ENCODE peak calls at places on chromosomes 2 and 18, in five cellular contexts. Y is stimulated activated CD4-positive, alpha-beta T cell treated with anti-CD3 and anti-CD28 coated beads, TNF-alpha, amount 100 ng/mL, for 1 hour; T is GM12865; N is AG09309; C is adrenal gland. X is an unnamed sample.
A peak's percentile ranks its signal among the peaks of the same experiment; 100 is the strongest.

GRCh38 chr2:102826904-102827303 is 65.1 kb downstream of the TMEM182 start:
- DNase-seq in Y (no peak), T (no peak), N (no peak), C (peak; percentile 73), X (no peak)

GRCh38 chr2:69095246-69095645 is 82.3 kb downstream of the ANTXR1 start:
- DNase-seq in Y (no peak), T (no peak), N (no peak), C (no peak), X (no peak)

GRCh38 chr2:215430528-215431187 is 5.2 kb downstream of the FN1 start:
- DNase-seq in Y (no peak), T (no peak), N (no peak), C (no peak), X (no peak)

GRCh38 chr2:240402566-240403295 is 32.7 kb upstream of the GPC1 start:
- DNase-seq in Y (no peak), T (no peak), N (no peak), C (peak; percentile 21), X (no peak)

GRCh38 chr2:153287109-153287801 is 191.3 kb downstream of the RPRM start:
- DNase-seq in Y (no peak), T (no peak), N (no peak), C (no peak), X (no peak)

GRCh38 chr2:32884346-32884745 is 62.4 kb upstream of the LTBP1 start:
- DNase-seq in Y (no peak), T (no peak), N (no peak), C (no peak), X (no peak)

GRCh38 chr2:229407170-229407569 is 136.1 kb upstream of the PID1 start:
- DNase-seq in Y (no peak), T (no peak), N (peak; percentile 39), C (peak; percentile 92), X (no peak)

GRCh38 chr18:42417189-42417588 is 462.2 kb downstream of the PIK3C3 start:
- DNase-seq in Y (no peak), T (no peak), N (no peak), C (no peak), X (no peak)